ENCODE peak calls at places on chromosome 20, in four cellular contexts. B is BJ, H is HFF-Myc, M is psoas muscle. U is an unnamed sample.
A peak's percentile ranks its signal among the peaks of the same experiment; 100 is the strongest.

GRCh38 chr20:63582382-63583063 is 8.5 kb upstream of the HELZ2 start:
- DNase-seq in H (no peak), B (no peak), M (no peak), U (no peak)

GRCh38 chr20:62476074-62476838 is 461 bp upstream of the GATA5 start:
- DNase-seq in M (no peak), H (no peak), B (no peak), U (no peak)

GRCh38 chr20:38152175-38153010 is 12.7 kb downstream of the TGM2 start:
- DNase-seq in H (no peak), M (peak; percentile 84), B (no peak), U (peak; percentile 93)

GRCh38 chr20:41138527-41139226 is 1.3 kb downstream of the PLCG1 start:
- DNase-seq in H (no peak), B (no peak), M (no peak), U (no peak)

GRCh38 chr20:50312682-50313187 is 122.1 kb downstream of the CEBPB start:
- DNase-seq in H (no peak), B (peak; percentile 79), M (peak; percentile 79), U (no peak)

GRCh38 chr20:50303573-50304500 is 113.2 kb downstream of the CEBPB start:
- DNase-seq in B (no peak), M (peak; percentile 84), H (peak; percentile 86), U (no peak)

GRCh38 chr20:61830956-61831355 is 234.7 kb downstream of the TAF4 start:
- DNase-seq in M (no peak), H (no peak), B (no peak), U (no peak)

GRCh38 chr20:13487202-13487601 is 151.5 kb downstream of the TASP1 start:
- DNase-seq in M (no peak), B (no peak), H (no peak), U (no peak)

GRCh38 chr20:59574308-59574707 is 30.0 kb upstream of the PHACTR3 start:
- DNase-seq in M (no peak), B (no peak), H (no peak), U (no peak)

GRCh38 chr20:34037767-34038166 is 44.1 kb downstream of the RALY start:
- DNase-seq in B (peak; percentile 11), M (peak; percentile 24), H (no peak), U (no peak)

GRCh38 chr20:20205141-20205861 is 153.0 kb downstream of the CFAP61 start:
- DNase-seq in H (no peak), M (no peak), B (no peak), U (no peak)

GRCh38 chr20:14989891-14990290 is 652.5 kb upstream of the FLRT3 start:
- DNase-seq in M (no peak), H (no peak), B (no peak), U (no peak)

DNA sequence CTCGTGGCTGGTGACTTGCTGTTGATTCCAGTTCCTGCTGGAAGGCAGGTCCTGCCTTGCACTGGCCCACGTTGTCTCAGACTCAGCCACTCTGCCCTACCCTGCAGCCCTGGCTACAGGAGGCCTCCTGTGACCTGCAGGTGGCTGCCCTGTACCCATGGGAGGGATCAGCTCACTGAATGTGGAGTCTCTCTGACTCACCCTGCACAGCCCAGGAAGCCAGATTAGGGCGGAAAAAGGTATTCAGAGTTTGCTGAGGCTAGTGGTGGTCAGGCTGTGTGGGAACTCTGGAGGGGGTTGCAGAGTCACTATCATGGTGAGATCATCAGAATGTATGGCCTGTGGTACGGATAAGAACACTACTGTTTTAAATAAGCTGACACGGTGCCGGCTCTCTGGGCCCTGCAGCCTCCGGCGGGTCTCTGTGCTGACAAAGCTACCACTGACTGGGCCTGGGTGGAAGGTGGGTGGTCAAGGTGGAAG is 24.7 kb upstream of the PYGB start:
- DNase-seq in B (peak; percentile 62), M (no peak), H (peak; percentile 92), U (no peak)
- TF ChIP-seq CTCF in B (peak; percentile 42), M (no peak), H (peak; percentile 21), U (no peak)

GRCh38 chr20:44029848-44030230 is 115.2 kb downstream of the TOX2 start:
- DNase-seq in H (no peak), M (no peak), B (no peak), U (no peak)

GRCh38 chr20:44030394-44030793 is 115.7 kb downstream of the TOX2 start:
- DNase-seq in M (no peak), B (no peak), H (no peak), U (no peak)

GRCh38 chr20:44031822-44032582 is 117.3 kb downstream of the TOX2 start:
- DNase-seq in B (no peak), H (no peak), M (no peak), U (no peak)

GRCh38 chr20:44032583-44033138 is 118.0 kb downstream of the TOX2 start:
- DNase-seq in H (no peak), B (no peak), M (no peak), U (no peak)

GRCh38 chr20:44031001-44031574 is 116.4 kb downstream of the TOX2 start:
- DNase-seq in M (no peak), H (no peak), B (no peak), U (no peak)
- TF ChIP-seq CTCF in M (no peak), H (no peak), B (no peak), U (no peak)

GRCh38 chr20:23265226-23265625 is 85.4 kb upstream of the NXT1 start:
- DNase-seq in B (no peak), H (no peak), M (no peak), U (no peak)
- TF ChIP-seq CTCF in B (no peak), H (no peak), M (no peak), U (no peak)

GRCh38 chr20:17679786-17680127 is 2.3 kb downstream of the RRBP1 start:
- DNase-seq in M (no peak), H (no peak), B (no peak), U (no peak)

GRCh38 chr20:17680128-17680835 is 1.8 kb downstream of the RRBP1 start:
- DNase-seq in H (peak; percentile 32), B (no peak), M (peak; percentile 58), U (peak; percentile 53)

GRCh38 chr20:17676942-17677341 is 5.1 kb downstream of the RRBP1 start:
- DNase-seq in H (no peak), B (no peak), M (no peak), U (no peak)

GRCh38 chr20:17678295-17678694 is 3.7 kb downstream of the RRBP1 start:
- DNase-seq in M (no peak), B (no peak), H (no peak), U (no peak)

GRCh38 chr20:17678886-17679285 is 3.2 kb downstream of the RRBP1 start:
- DNase-seq in B (no peak), H (no peak), M (no peak), U (no peak)
- TF ChIP-seq CTCF in B (no peak), H (no peak), M (no peak), U (no peak)

U was measured in CD14-positive monocyte.